ENCODE peak calls at places on chromosomes 3 and 15, in seven cellular contexts. Y is SJSA1; P is lower lobe of right lung; O is CD4-positive, CD25-positive, alpha-beta regulatory T cell; U is mammary epithelial cell; F is heart left ventricle; W is hepatocyte. I is an unnamed sample. For H3K36me3, the result is how much of the 10 kb centered on the place peaks cover.

GRCh38 chr3:45409921-45410320 is 21.5 kb downstream of the LARS2 start:
- DNase-seq in U (no peak), F (no peak), Y (no peak), O (no peak), W (no peak), P (no peak), I (no peak)

GRCh38 chr15:88646951-88647350 is 8.1 kb downstream of the ISG20 start:
- DNase-seq in W (no peak), F (no peak), U (no peak), Y (peak), P (no peak), O (no peak), I (peak)

GRCh38 chr3:168884353-168884903 is 779.1 kb downstream of the MECOM start:
- DNase-seq in P (no peak), Y (no peak), W (peak), F (no peak), O (no peak), U (peak), I (peak)

GRCh38 chr3:18420584-18420983 is 4.6 kb downstream of the SATB1 start:
- DNase-seq in O (no peak), P (no peak), W (no peak), F (no peak), Y (no peak), U (no peak), I (no peak)

GRCh38 chr3:58167431-58168351 is 43.1 kb downstream of the DNASE1L3 start:
- DNase-seq in Y (peak), O (no peak), W (peak), F (peak), P (peak), U (no peak), I (peak)

GRCh38 chr15:57747206-57747605 is 40.7 kb downstream of the POLR2M start:
- DNase-seq in O (no peak), W (no peak), F (no peak), Y (no peak), U (no peak), P (peak), I (no peak)

GRCh38 chr15:91307561-91307960 is 207.5 kb downstream of the SV2B start:
- DNase-seq in Y (no peak), O (no peak), W (no peak), P (no peak), U (no peak), F (no peak), I (no peak)

GRCh38 chr3:129116482-129116946 is 5.1 kb downstream of the RAB43 start:
- DNase-seq in O (no peak), Y (no peak), F (no peak), P (peak), U (no peak), W (no peak), I (no peak)

GRCh38 chr3:130014526-130014925 is 40.0 kb downstream of the TRH start:
- DNase-seq in O (no peak), W (no peak), U (no peak), P (no peak), Y (no peak), F (no peak), I (no peak)

GRCh38 chr15:57751177-57751800 is 44.8 kb downstream of the POLR2M start:
- DNase-seq in P (no peak), U (peak), O (no peak), W (peak), F (no peak), Y (no peak), I (peak)

GRCh38 chr3:37991823-37992222 is 1.2 kb downstream of the VILL start:
- DNase-seq in P (no peak), O (no peak), F (no peak), Y (peak), U (no peak), W (no peak), I (no peak)

GRCh38 chr3:192816274-192816853 is 89.0 kb upstream of the FGF12 start:
- DNase-seq in U (peak), F (no peak), O (no peak), Y (no peak), P (no peak), W (peak), I (peak)

GRCh38 chr3:158718490-158719170 is 13.6 kb downstream of the RARRES1 start:
- DNase-seq in Y (no peak), F (no peak), P (no peak), W (peak), O (no peak), U (peak), I (no peak)

GRCh38 chr3:178443634-178444033 is 92.6 kb upstream of the KCNMB2 start:
- DNase-seq in P (no peak), F (no peak), O (no peak), Y (no peak), U (no peak), W (no peak), I (no peak)

GRCh38 chr3:45807133-45807532 is 10.8 kb upstream of the SLC6A20 start:
- DNase-seq in O (no peak), W (no peak), P (no peak), Y (no peak), F (no peak), U (no peak), I (no peak)

GRCh38 chr15:69713726-69714559 is 261.3 kb downstream of the RPLP1 start:
- DNase-seq in U (peak), W (no peak), O (peak), P (no peak), F (no peak), Y (no peak), I (no peak)

GRCh38 chr3:132209860-132210259 is 107.3 kb upstream of the ACP3 start:
- DNase-seq in P (no peak), U (no peak), W (no peak), F (no peak), O (no peak), Y (no peak), I (no peak)

GRCh38 chr3:170204023-170204472 is 18.2 kb upstream of the PRKCI start:
- DNase-seq in W (no peak), O (no peak), F (no peak), Y (no peak), P (no peak), U (no peak), I (no peak)

GRCh38 chr3:185353823-185354614 is 8.9 kb upstream of the MAP3K13 start:
- DNase-seq in U (peak), F (no peak), Y (peak), W (peak), P (peak), O (peak), I (peak)

GRCh38 chr3:65483475-65483874 is 555.2 kb downstream of the MAGI1 start:
- DNase-seq in P (peak), Y (no peak), W (peak), F (peak), O (no peak), U (peak), I (no peak)

GRCh38 chr3:3145831-3146230 is 19.1 kb downstream of the TRNT1 start:
- DNase-seq in F (no peak), W (no peak), O (no peak), Y (no peak), P (no peak), U (no peak), I (no peak)
- H3K36me3 ChIP-seq in F (half or more), W (under half), O (half or more), Y (half or more), P (half or more), U (half or more), I (half or more)

GRCh38 chr15:75641176-75641498 is 1.1 kb upstream of the IMP3 start:
- DNase-seq in P (no peak), O (no peak), U (no peak), F (no peak), W (no peak), Y (no peak), I (no peak)
- H3K4me3 ChIP-seq in P (no peak), O (no peak), U (peak), F (no peak), W (peak), Y (no peak), I (no peak)

GRCh38 chr3:197753263-197753662 is 3.6 kb downstream of the FYTTD1 start:
- DNase-seq in W (no peak), F (no peak), Y (no peak), O (no peak), U (no peak), P (no peak), I (no peak)

GRCh38 chr3:197761784-197762183 is 12.1 kb downstream of the FYTTD1 start:
- DNase-seq in P (no peak), F (no peak), O (no peak), W (no peak), U (no peak), Y (no peak), I (no peak)

GRCh38 chr3:197758512-197758911 is 8.8 kb downstream of the FYTTD1 start:
- DNase-seq in O (no peak), W (no peak), Y (no peak), F (no peak), P (no peak), U (no peak), I (no peak)

GRCh38 chr3:197752107-197752506 is 2.4 kb downstream of the FYTTD1 start:
- DNase-seq in Y (no peak), P (no peak), U (peak), F (no peak), O (no peak), W (no peak), I (no peak)

DNA sequence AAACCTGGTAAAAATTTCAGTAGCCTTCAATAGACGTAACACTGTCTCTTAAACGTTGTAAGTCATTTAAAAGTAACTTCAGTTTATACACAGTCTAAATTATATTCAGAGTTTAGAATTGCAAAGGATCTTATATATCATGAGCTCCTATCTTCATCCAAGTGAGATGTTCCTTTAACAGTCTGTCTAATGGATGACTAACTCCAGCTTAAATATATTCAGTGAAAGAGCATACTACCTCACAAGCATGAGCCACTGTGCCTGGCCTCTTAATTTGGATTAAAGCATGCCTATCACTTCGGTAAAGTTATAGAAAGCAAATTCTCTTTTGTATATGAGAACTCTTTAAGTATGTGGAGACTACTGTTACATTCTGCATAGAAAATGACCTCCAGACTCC is 7.0 kb downstream of the FYTTD1 start:
- DNase-seq in W (no peak), Y (no peak), F (no peak), P (no peak), U (no peak), O (no peak), I (no peak)
- H3K36me3 ChIP-seq in W (under half), Y (under half), F (under half), P (under half), U (under half), O (under half), I (under half)

DNA sequence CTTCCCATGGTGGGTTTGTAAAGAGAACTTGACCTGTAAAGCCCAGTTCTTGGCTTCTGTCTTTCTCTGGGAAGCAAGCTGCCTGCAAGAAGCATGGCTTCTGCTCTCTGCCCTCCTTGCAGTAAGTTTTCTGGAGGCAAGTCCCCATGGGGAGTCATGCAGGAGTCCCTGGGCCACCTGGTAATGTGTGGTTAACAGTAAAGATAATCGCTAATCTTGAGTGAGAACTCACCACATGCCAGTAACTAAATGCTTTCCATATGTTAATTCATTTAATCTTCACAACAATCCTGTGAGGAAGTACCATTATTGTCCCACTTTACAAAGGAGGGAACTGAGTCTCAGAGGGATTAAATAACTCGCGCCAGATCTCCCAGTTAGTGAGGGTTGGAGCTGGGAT is 4.2 kb downstream of the CAPN3 start:
- DNase-seq in F (no peak), O (no peak), Y (no peak), U (no peak), W (no peak), P (no peak), I (peak)
- H3K4me3 ChIP-seq in F (no peak), O (no peak), Y (no peak), U (no peak), W (no peak), P (no peak), I (no peak)

GRCh38 chr3:152578769-152579168 is 256.2 kb upstream of the P2RY1 start:
- DNase-seq in P (no peak), O (no peak), F (no peak), W (no peak), Y (no peak), U (no peak), I (no peak)

GRCh38 chr3:152587861-152588260 is 247.1 kb upstream of the P2RY1 start:
- DNase-seq in U (no peak), W (no peak), Y (no peak), F (no peak), P (no peak), O (no peak), I (no peak)

GRCh38 chr3:152583913-152584312 is 251.0 kb upstream of the P2RY1 start:
- DNase-seq in U (no peak), F (no peak), P (no peak), Y (no peak), W (no peak), O (no peak), I (no peak)

GRCh38 chr3:152586974-152587373 is 248.0 kb upstream of the P2RY1 start:
- DNase-seq in F (no peak), O (no peak), W (no peak), U (no peak), Y (no peak), P (no peak), I (no peak)

GRCh38 chr3:152581941-152582340 is 253.0 kb upstream of the P2RY1 start:
- DNase-seq in U (no peak), F (no peak), W (no peak), O (no peak), P (no peak), Y (no peak), I (no peak)
- H3K36me3 ChIP-seq in U (under half), F (under half), W (under half), O (under half), P (under half), Y (under half), I (under half)

DNA sequence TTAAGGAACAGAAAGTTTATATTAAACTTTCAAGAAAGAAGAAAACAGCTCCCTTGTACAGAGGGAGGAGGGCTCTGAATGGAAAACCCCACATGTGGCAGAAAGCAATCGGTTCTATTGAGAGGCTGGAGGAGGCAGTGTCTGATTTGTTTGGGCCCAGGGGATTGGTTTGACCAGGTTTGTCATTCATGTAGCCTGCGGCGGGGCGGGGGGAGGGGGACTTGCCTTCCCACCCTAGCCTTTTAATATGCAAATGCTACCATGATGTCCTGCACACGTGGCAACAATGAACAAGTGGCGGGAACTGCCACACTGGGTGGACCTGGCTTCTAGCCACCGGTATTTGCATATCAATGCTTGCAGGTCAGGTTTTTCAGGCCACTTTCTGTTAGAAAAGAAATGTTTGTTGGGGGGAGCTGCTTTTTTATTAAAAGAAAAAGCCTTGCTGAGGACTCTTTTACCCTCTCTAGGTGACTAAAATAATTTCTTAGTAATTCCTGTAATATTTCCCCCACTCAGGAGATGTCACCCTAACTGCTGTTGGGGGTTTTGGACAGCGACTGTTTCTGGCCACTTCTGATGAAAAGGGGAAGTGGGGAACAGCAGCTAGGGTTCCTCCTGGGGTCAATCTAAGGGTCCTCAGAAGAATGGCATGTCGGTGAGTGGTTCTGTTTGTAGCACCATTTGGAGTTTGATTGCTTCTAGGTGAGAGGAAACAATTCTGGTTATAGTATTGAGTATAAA is 691.2 kb downstream of the TBL1XR1 start:
- DNase-seq in F (no peak), Y (no peak), U (no peak), P (no peak), O (no peak), W (no peak), I (peak)
- H3K4me3 ChIP-seq in F (no peak), Y (no peak), U (no peak), P (no peak), O (no peak), W (no peak), I (no peak)

DNA sequence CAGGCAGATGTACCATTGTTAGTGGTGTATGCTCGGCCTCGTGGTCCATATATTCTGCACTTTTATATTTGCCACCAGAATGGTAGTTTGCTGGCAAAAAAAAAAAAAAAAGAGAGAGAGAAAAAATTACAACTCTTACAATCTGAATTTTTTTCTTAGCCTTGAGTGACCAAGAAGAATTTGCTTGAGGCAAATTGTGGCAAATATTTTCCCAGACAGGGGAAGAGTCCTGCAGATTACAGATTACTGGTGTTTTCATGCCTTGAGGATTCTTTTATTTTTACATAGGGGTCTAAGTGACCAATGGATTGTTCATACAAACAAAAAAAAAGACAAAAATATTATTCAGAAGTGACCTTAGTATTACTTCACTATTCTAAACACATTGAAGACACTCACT is 283.3 kb downstream of the BBX start:
- DNase-seq in O (no peak), P (no peak), F (no peak), U (no peak), W (no peak), Y (no peak), I (no peak)
- H3K36me3 ChIP-seq in O (half or more), P (half or more), F (half or more), U (under half), W (under half), Y (under half), I (under half)

GRCh38 chr3:156551261-156551660 is 3.7 kb downstream of the SSR3 start:
- DNase-seq in Y (peak), P (no peak), W (no peak), O (no peak), U (no peak), F (no peak), I (no peak)

GRCh38 chr3:156554515-156554841 is 439 bp downstream of the SSR3 start:
- DNase-seq in U (no peak), F (no peak), O (no peak), W (no peak), P (no peak), Y (no peak), I (no peak)

GRCh38 chr3:156552973-156553372 is 1.9 kb downstream of the SSR3 start:
- DNase-seq in F (no peak), U (no peak), P (no peak), W (no peak), Y (no peak), O (no peak), I (no peak)

GRCh38 chr3:156553705-156554356 is 1.1 kb downstream of the SSR3 start:
- DNase-seq in F (no peak), Y (no peak), O (no peak), P (no peak), W (peak), U (peak), I (peak)

DNA sequence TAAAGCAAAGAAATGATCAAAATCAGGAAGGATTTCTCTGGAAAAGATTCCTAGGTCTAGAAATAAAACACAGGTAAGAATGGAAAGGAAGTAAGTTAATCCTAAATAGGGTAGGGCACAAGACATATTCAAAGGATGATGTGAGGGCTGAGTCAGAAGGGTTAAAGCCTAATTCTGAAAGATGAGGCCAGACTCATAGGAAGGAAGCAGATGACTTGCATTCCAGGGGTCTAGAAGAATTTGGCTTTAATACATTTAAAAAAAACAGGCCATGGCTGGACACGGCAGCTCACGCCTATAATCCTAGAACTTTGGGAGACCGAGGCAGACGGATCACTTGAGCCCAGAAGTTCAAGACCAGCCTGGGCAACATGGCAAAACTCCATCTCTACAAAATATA is 3.2 kb downstream of the SSR3 start:
- DNase-seq in F (no peak), O (no peak), U (peak), W (no peak), Y (peak), P (no peak), I (no peak)
- H3K4me3 ChIP-seq in F (no peak), O (no peak), U (no peak), W (no peak), Y (no peak), P (no peak), I (no peak)

GRCh38 chr15:72342385-72342784 is 22.4 kb upstream of the CELF6 start:
- DNase-seq in F (no peak), O (no peak), Y (no peak), U (no peak), W (peak), P (no peak), I (peak)

GRCh38 chr15:72341361-72341760 is 21.4 kb upstream of the CELF6 start:
- DNase-seq in W (peak), F (no peak), O (no peak), U (no peak), P (no peak), Y (no peak), I (peak)

GRCh38 chr15:72344602-72345001 is 24.6 kb upstream of the CELF6 start:
- DNase-seq in F (no peak), O (no peak), W (no peak), P (no peak), Y (no peak), U (no peak), I (no peak)

GRCh38 chr15:72340366-72340765 is 20.4 kb upstream of the CELF6 start:
- DNase-seq in F (no peak), O (no peak), P (no peak), U (no peak), Y (no peak), W (no peak), I (no peak)

DNA sequence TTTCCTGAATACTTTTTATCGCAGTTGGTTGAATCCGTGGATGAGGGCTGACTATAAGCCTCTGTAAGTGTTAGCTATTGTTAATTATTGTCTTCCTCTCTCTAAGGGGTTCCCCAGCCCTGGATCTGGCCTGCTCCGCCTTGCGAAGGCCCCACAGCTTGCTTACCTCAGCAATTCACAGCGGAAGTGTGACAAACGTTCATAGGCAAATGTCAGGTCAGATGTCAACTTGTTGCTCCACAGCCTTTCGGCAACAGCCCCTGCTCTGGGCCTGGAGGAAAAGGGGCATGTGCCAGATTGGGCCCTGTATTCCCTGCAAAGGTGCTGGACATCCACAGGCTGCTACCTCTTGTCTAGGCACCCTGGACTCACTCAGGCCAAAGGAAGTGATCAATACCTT is 25.3 kb upstream of the CELF6 start:
- DNase-seq in U (no peak), W (no peak), P (no peak), O (no peak), Y (no peak), F (no peak), I (no peak)
- H3K36me3 ChIP-seq in U (under half), W (under half), P (half or more), O (half or more), Y (under half), F (half or more), I (under half)